ENCODE peak calls at places on chromosomes 16 and 17, in eight cellular contexts. One of them, this sample, is unnamed.

GRCh38 chr17:29563816-29564215 is 3.0 kb downstream of the ABHD15 start:
- DNase-seq in transverse colon: no peak
- DNase-seq in kidney epithelial cell: no peak
- DNase-seq in fibroblast of mammary gland: no peak
- DNase-seq in neuronal stem cell: no peak
- DNase-seq in sigmoid colon: no peak
- DNase-seq in left ventricle myocardium inferior: no peak
- DNase-seq in AG10803: no peak
- DNase-seq in this sample: no peak

GRCh38 chr16:30185683-30186421 is 2.5 kb downstream of the CORO1A start:
- DNase-seq in transverse colon: peak; percentile 73
- DNase-seq in kidney epithelial cell: no peak
- DNase-seq in fibroblast of mammary gland: no peak
- DNase-seq in neuronal stem cell: no peak
- DNase-seq in sigmoid colon: peak; percentile 74
- DNase-seq in left ventricle myocardium inferior: peak; percentile 60
- DNase-seq in AG10803: no peak
- DNase-seq in this sample: no peak

GRCh38 chr17:82963104-82963950 is 116.1 kb upstream of the METRNL start:
- DNase-seq in transverse colon: peak; percentile 76
- DNase-seq in kidney epithelial cell: no peak
- DNase-seq in fibroblast of mammary gland: peak; percentile 70
- DNase-seq in neuronal stem cell: peak; percentile 56
- DNase-seq in sigmoid colon: peak; percentile 93
- DNase-seq in left ventricle myocardium inferior: peak; percentile 86
- DNase-seq in AG10803: peak; percentile 84
- DNase-seq in this sample: peak; percentile 86

GRCh38 chr16:48204825-48205151 is 39.3 kb upstream of the LONP2 start:
- DNase-seq in transverse colon: no peak
- DNase-seq in kidney epithelial cell: no peak
- DNase-seq in fibroblast of mammary gland: no peak
- DNase-seq in neuronal stem cell: no peak
- DNase-seq in sigmoid colon: no peak
- DNase-seq in left ventricle myocardium inferior: no peak
- DNase-seq in AG10803: no peak
- DNase-seq in this sample: no peak

GRCh38 chr16:19601083-19601976 is 45.8 kb downstream of the VPS35L start:
- DNase-seq in transverse colon: peak; percentile 13
- DNase-seq in kidney epithelial cell: peak; percentile 5
- DNase-seq in fibroblast of mammary gland: peak; percentile 46
- DNase-seq in neuronal stem cell: peak; percentile 32
- DNase-seq in sigmoid colon: no peak
- DNase-seq in left ventricle myocardium inferior: no peak
- DNase-seq in AG10803: peak; percentile 49
- DNase-seq in this sample: peak; percentile 64

GRCh38 chr17:79939755-79940154 is 95.9 kb downstream of the TBC1D16 start:
- DNase-seq in transverse colon: no peak
- DNase-seq in kidney epithelial cell: no peak
- DNase-seq in fibroblast of mammary gland: no peak
- DNase-seq in neuronal stem cell: no peak
- DNase-seq in sigmoid colon: no peak
- DNase-seq in left ventricle myocardium inferior: no peak
- DNase-seq in AG10803: no peak
- DNase-seq in this sample: no peak

GRCh38 chr17:12974319-12974661 is 43.5 kb downstream of the ELAC2 start:
- DNase-seq in transverse colon: no peak
- DNase-seq in kidney epithelial cell: no peak
- DNase-seq in fibroblast of mammary gland: no peak
- DNase-seq in neuronal stem cell: no peak
- DNase-seq in sigmoid colon: no peak
- DNase-seq in left ventricle myocardium inferior: no peak
- DNase-seq in AG10803: peak; percentile 22
- DNase-seq in this sample: no peak

GRCh38 chr17:36705651-36706436 is 104.5 kb downstream of the MRM1 start:
- DNase-seq in transverse colon: peak; percentile 55
- DNase-seq in kidney epithelial cell: no peak
- DNase-seq in fibroblast of mammary gland: peak; percentile 27
- DNase-seq in neuronal stem cell: no peak
- DNase-seq in sigmoid colon: no peak
- DNase-seq in left ventricle myocardium inferior: no peak
- DNase-seq in AG10803: peak; percentile 22
- DNase-seq in this sample: peak; percentile 74

GRCh38 chr16:86294535-86294934 is 215.8 kb upstream of the FOXF1 start:
- DNase-seq in transverse colon: peak; percentile 41
- DNase-seq in kidney epithelial cell: no peak
- DNase-seq in fibroblast of mammary gland: no peak
- DNase-seq in neuronal stem cell: no peak
- DNase-seq in sigmoid colon: peak; percentile 84
- DNase-seq in left ventricle myocardium inferior: no peak
- DNase-seq in AG10803: no peak
- DNase-seq in this sample: no peak

GRCh38 chr16:17232487-17232886 is 238.3 kb downstream of the XYLT1 start:
- DNase-seq in transverse colon: no peak
- DNase-seq in kidney epithelial cell: no peak
- DNase-seq in fibroblast of mammary gland: no peak
- DNase-seq in neuronal stem cell: no peak
- DNase-seq in sigmoid colon: no peak
- DNase-seq in left ventricle myocardium inferior: no peak
- DNase-seq in AG10803: no peak
- DNase-seq in this sample: no peak

GRCh38 chr17:40017422-40018080 is 2.3 kb downstream of the CSF3 start:
- DNase-seq in transverse colon: no peak
- DNase-seq in kidney epithelial cell: no peak
- DNase-seq in fibroblast of mammary gland: peak; percentile 46
- DNase-seq in neuronal stem cell: no peak
- DNase-seq in sigmoid colon: no peak
- DNase-seq in left ventricle myocardium inferior: peak; percentile 57
- DNase-seq in AG10803: no peak
- DNase-seq in this sample: no peak

GRCh38 chr17:40015998-40016691 is 905 bp downstream of the CSF3 start:
- DNase-seq in transverse colon: no peak
- DNase-seq in kidney epithelial cell: no peak
- DNase-seq in fibroblast of mammary gland: no peak
- DNase-seq in neuronal stem cell: no peak
- DNase-seq in sigmoid colon: no peak
- DNase-seq in left ventricle myocardium inferior: no peak
- DNase-seq in AG10803: no peak
- DNase-seq in this sample: no peak

GRCh38 chr17:40014375-40014980 is 762 bp upstream of the CSF3 start:
- DNase-seq in transverse colon: no peak
- DNase-seq in kidney epithelial cell: no peak
- DNase-seq in fibroblast of mammary gland: peak; percentile 62
- DNase-seq in neuronal stem cell: no peak
- DNase-seq in sigmoid colon: peak; percentile 78
- DNase-seq in left ventricle myocardium inferior: no peak
- DNase-seq in AG10803: no peak
- DNase-seq in this sample: no peak

GRCh38 chr17:40016692-40017000 is 1.4 kb downstream of the CSF3 start:
- DNase-seq in transverse colon: no peak
- DNase-seq in kidney epithelial cell: no peak
- DNase-seq in fibroblast of mammary gland: no peak
- DNase-seq in neuronal stem cell: no peak
- DNase-seq in sigmoid colon: no peak
- DNase-seq in left ventricle myocardium inferior: no peak
- DNase-seq in AG10803: no peak
- DNase-seq in this sample: no peak

DNA sequence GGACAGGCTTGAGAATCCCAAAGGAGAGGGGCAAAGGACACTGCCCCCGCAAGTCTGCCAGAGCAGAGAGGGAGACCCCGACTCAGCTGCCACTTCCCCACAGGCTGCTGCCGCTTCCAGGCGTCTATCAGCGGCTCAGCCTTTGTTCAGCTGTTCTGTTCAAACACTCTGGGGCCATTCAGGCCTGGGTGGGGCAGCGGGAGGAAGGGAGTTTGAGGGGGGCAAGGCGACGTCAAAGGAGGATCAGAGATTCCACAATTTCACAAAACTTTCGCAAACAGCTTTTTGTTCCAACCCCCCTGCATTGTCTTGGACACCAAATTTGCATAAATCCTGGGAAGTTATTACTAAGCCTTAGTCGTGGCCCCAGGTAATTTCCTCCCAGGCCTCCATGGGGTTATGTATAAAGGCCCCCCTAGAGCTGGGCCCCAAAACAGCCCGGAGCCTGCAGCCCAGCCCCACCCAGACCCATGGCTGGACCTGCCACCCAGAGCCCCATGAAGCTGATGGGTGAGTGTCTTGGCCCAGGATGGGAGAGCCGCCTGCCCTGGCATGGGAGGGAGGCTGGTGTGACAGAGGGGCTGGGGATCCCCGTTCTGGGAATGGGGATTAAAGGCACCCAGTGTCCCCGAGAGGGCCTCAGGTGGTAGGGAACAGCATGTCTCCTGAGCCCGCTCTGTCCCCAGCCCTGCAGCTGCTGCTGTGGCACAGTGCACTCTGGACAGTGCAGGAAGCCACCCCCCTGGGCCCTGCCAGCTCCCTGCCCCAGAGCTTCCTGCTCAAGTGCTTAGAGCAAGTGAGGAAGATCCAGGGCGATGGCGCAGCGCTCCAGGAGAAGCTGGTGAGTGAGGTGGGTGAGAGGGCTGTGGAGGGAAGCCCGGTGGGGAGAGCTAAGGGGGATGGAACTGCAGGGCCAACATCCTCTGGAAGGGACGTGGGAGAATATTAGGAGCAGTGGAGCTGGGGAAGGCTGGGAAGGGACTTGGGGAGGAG is at the start of gene CSF3:
- DNase-seq in transverse colon: peak; percentile 62
- DNase-seq in kidney epithelial cell: no peak
- DNase-seq in fibroblast of mammary gland: peak; percentile 70
- DNase-seq in neuronal stem cell: no peak
- DNase-seq in sigmoid colon: no peak
- DNase-seq in left ventricle myocardium inferior: no peak
- DNase-seq in AG10803: no peak
- DNase-seq in this sample: peak; percentile 53
- H3K4me3 ChIP-seq in transverse colon: no peak within 1 kb of the TSS
- H3K4me3 ChIP-seq in kidney epithelial cell: no peak within 1 kb of the TSS
- H3K4me3 ChIP-seq in fibroblast of mammary gland: peak within 1 kb of the TSS; percentile 31
- H3K4me3 ChIP-seq in neuronal stem cell: no peak within 1 kb of the TSS
- H3K4me3 ChIP-seq in sigmoid colon: no peak within 1 kb of the TSS
- H3K4me3 ChIP-seq in left ventricle myocardium inferior: no peak within 1 kb of the TSS
- H3K4me3 ChIP-seq in AG10803: no peak within 1 kb of the TSS
- H3K4me3 ChIP-seq in this sample: no peak within 1 kb of the TSS

GRCh38 chr17:43366809-43367587 is 31.8 kb upstream of the ARL4D start:
- DNase-seq in transverse colon: no peak
- DNase-seq in kidney epithelial cell: no peak
- DNase-seq in fibroblast of mammary gland: no peak
- DNase-seq in neuronal stem cell: no peak
- DNase-seq in sigmoid colon: no peak
- DNase-seq in left ventricle myocardium inferior: no peak
- DNase-seq in AG10803: peak; percentile 62
- DNase-seq in this sample: no peak
- H3K4me3 ChIP-seq in transverse colon: no peak overlapping the region
- H3K4me3 ChIP-seq in kidney epithelial cell: no peak overlapping the region
- H3K4me3 ChIP-seq in fibroblast of mammary gland: no peak overlapping the region
- H3K4me3 ChIP-seq in neuronal stem cell: no peak overlapping the region
- H3K4me3 ChIP-seq in sigmoid colon: peak overlapping the region; percentile 54
- H3K4me3 ChIP-seq in left ventricle myocardium inferior: no peak overlapping the region
- H3K4me3 ChIP-seq in AG10803: peak overlapping the region; percentile 44
- H3K4me3 ChIP-seq in this sample: no peak overlapping the region

GRCh38 chr17:72446525-72447250 is 325.9 kb downstream of the SOX9 start:
- DNase-seq in transverse colon: peak; percentile 84
- DNase-seq in kidney epithelial cell: no peak
- DNase-seq in fibroblast of mammary gland: no peak
- DNase-seq in neuronal stem cell: no peak
- DNase-seq in sigmoid colon: no peak
- DNase-seq in left ventricle myocardium inferior: no peak
- DNase-seq in AG10803: no peak
- DNase-seq in this sample: no peak

GRCh38 chr17:72444517-72445054 is 323.8 kb downstream of the SOX9 start:
- DNase-seq in transverse colon: no peak
- DNase-seq in kidney epithelial cell: no peak
- DNase-seq in fibroblast of mammary gland: no peak
- DNase-seq in neuronal stem cell: no peak
- DNase-seq in sigmoid colon: no peak
- DNase-seq in left ventricle myocardium inferior: no peak
- DNase-seq in AG10803: no peak
- DNase-seq in this sample: no peak

GRCh38 chr17:72445055-72445991 is 324.5 kb downstream of the SOX9 start:
- DNase-seq in transverse colon: peak; percentile 77
- DNase-seq in kidney epithelial cell: no peak
- DNase-seq in fibroblast of mammary gland: no peak
- DNase-seq in neuronal stem cell: no peak
- DNase-seq in sigmoid colon: no peak
- DNase-seq in left ventricle myocardium inferior: no peak
- DNase-seq in AG10803: no peak
- DNase-seq in this sample: no peak

GRCh38 chr17:72447251-72447640 is 326.4 kb downstream of the SOX9 start:
- DNase-seq in transverse colon: no peak
- DNase-seq in kidney epithelial cell: no peak
- DNase-seq in fibroblast of mammary gland: no peak
- DNase-seq in neuronal stem cell: no peak
- DNase-seq in sigmoid colon: no peak
- DNase-seq in left ventricle myocardium inferior: no peak
- DNase-seq in AG10803: no peak
- DNase-seq in this sample: no peak

DNA sequence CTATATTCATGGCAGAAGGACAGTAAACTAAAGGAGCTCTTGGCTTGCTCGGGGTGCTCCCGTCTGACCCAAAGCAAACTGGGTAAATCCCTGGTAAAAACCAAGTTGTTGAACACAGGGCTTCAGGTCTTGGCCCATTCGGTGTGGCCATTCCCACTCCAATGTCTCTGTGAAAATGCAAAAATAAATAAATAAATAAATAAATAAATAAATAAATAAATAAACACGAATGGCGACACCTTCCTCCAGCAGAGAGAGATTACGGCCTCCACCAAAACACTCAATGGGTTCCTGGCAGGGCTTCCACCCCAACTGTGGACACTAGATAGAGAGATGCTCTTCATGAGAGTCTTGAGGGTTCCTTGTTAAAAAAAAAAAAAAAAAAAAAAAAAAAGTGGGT is 325.3 kb downstream of the SOX9 start:
- DNase-seq in transverse colon: no peak
- DNase-seq in kidney epithelial cell: no peak
- DNase-seq in fibroblast of mammary gland: no peak
- DNase-seq in neuronal stem cell: no peak
- DNase-seq in sigmoid colon: no peak
- DNase-seq in left ventricle myocardium inferior: no peak
- DNase-seq in AG10803: no peak
- DNase-seq in this sample: no peak
- H3K4me3 ChIP-seq in transverse colon: no peak overlapping the region
- H3K4me3 ChIP-seq in kidney epithelial cell: no peak overlapping the region
- H3K4me3 ChIP-seq in fibroblast of mammary gland: no peak overlapping the region
- H3K4me3 ChIP-seq in neuronal stem cell: no peak overlapping the region
- H3K4me3 ChIP-seq in sigmoid colon: no peak overlapping the region
- H3K4me3 ChIP-seq in left ventricle myocardium inferior: no peak overlapping the region
- H3K4me3 ChIP-seq in AG10803: no peak overlapping the region
- H3K4me3 ChIP-seq in this sample: no peak overlapping the region

DNA sequence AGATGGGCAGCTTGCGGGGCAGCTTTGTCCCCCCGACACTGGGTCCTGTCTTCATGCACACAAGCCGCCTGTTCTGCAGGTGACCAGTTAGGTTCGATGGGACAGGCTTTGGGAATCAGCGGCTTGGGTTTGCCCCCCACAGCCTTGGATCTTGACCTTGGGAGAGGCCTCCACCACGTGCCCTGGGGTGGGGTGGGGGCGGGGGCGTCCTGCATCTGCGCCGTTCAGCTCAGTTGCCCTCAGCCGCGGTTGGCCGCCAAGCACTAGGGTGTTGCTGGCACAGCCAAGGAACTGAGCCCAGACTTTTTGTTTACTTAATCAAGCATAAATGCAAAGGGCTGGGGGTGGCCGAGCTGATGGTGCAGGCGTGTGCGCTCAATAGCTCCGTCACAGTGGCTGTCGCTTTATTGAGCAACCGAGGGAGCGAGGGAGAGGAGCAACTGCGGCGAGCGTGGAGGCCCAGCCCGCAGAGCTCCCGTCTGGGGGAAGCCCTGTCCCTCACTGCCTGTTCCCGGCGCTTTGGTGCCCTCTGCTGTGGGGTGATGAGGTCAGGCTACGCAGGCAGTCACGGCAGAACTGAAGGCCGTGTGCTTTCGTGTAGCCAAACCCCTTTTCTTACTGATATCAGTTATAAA is 33.9 kb downstream of the JPH3 start:
- DNase-seq in transverse colon: peak; percentile 84
- DNase-seq in kidney epithelial cell: peak; percentile 32
- DNase-seq in fibroblast of mammary gland: peak; percentile 78
- DNase-seq in neuronal stem cell: peak; percentile 62
- DNase-seq in sigmoid colon: peak; percentile 89
- DNase-seq in left ventricle myocardium inferior: peak; percentile 84
- DNase-seq in AG10803: peak; percentile 83
- DNase-seq in this sample: peak; percentile 89
- H3K4me3 ChIP-seq in transverse colon: no peak overlapping the region
- H3K4me3 ChIP-seq in kidney epithelial cell: no peak overlapping the region
- H3K4me3 ChIP-seq in fibroblast of mammary gland: no peak overlapping the region
- H3K4me3 ChIP-seq in neuronal stem cell: no peak overlapping the region
- H3K4me3 ChIP-seq in sigmoid colon: peak overlapping the region; percentile 10
- H3K4me3 ChIP-seq in left ventricle myocardium inferior: peak overlapping the region; percentile 54
- H3K4me3 ChIP-seq in AG10803: peak overlapping the region; percentile 15
- H3K4me3 ChIP-seq in this sample: peak overlapping the region; percentile 19